ENCODE peak calls at places on chromosome 21, in eight cellular contexts. G, Q, H, N, R, U, Z and X are unnamed samples.

GRCh38 chr21:26952274-26953066 is 14.4 kb downstream of the ADAMTS5 start:
- DNase-seq in G (no peak), Q (no peak), H (no peak), N (no peak), R (no peak), U (no peak), Z (no peak), X (no peak)

GRCh38 chr21:41924355-41924754 is 29.5 kb downstream of the C2CD2 start:
- DNase-seq in G (no peak), Q (peak; percentile 70), H (no peak), N (no peak), R (no peak), U (no peak), Z (no peak), X (no peak)

GRCh38 chr21:39125752-39126485 is 57.3 kb downstream of the PSMG1 start:
- DNase-seq in G (peak; percentile 88), Q (peak; percentile 82), H (peak; percentile 42), N (peak; percentile 56), R (peak; percentile 72), U (peak; percentile 81), Z (no peak), X (peak; percentile 32)

GRCh38 chr21:34884346-34884929 is 164.7 kb downstream of the RUNX1 start:
- DNase-seq in G (no peak), Q (peak; percentile 25), H (no peak), N (no peak), R (no peak), U (no peak), Z (no peak), X (no peak)

GRCh38 chr21:33760641-33761103 is 118.4 kb downstream of the ITSN1 start:
- DNase-seq in G (no peak), Q (peak; percentile 76), H (no peak), N (no peak), R (no peak), U (no peak), Z (no peak), X (no peak)

GRCh38 chr21:40947713-40948112 is 100.8 kb upstream of the DSCAM start:
- DNase-seq in G (no peak), Q (no peak), H (no peak), N (no peak), R (no peak), U (no peak), Z (no peak), X (no peak)

GRCh38 chr21:17159697-17160096 is 353.1 kb upstream of the CXADR start:
- DNase-seq in G (no peak), Q (no peak), H (no peak), N (no peak), R (no peak), U (no peak), Z (no peak), X (no peak)

GRCh38 chr21:26120833-26121232 is 49.7 kb downstream of the APP start:
- DNase-seq in G (no peak), Q (peak; percentile 38), H (no peak), N (no peak), R (no peak), U (no peak), Z (no peak), X (no peak)

GRCh38 chr21:36010801-36011200 is 49.5 kb downstream of the SETD4 start:
- DNase-seq in G (no peak), Q (no peak), H (no peak), N (no peak), R (no peak), U (no peak), Z (no peak), X (no peak)

GRCh38 chr21:34834852-34835501 is 166.2 kb downstream of the CLIC6 start:
- DNase-seq in G (no peak), Q (no peak), H (no peak), N (no peak), R (no peak), U (peak; percentile 47), Z (no peak), X (no peak)

GRCh38 chr21:42097274-42097673 is 26.2 kb downstream of the UMODL1 start:
- DNase-seq in G (no peak), Q (no peak), H (no peak), N (no peak), R (no peak), U (no peak), Z (no peak), X (no peak)

GRCh38 chr21:42763578-42764442 is 110.4 kb downstream of the PDE9A start:
- DNase-seq in G (no peak), Q (no peak), H (no peak), N (no peak), R (no peak), U (no peak), Z (no peak), X (no peak)

GRCh38 chr21:41952568-41953248 is 1.1 kb downstream of the C2CD2 start:
- DNase-seq in G (peak; percentile 34), Q (peak; percentile 29), H (no peak), N (no peak), R (peak; percentile 27), U (peak; percentile 24), Z (no peak), X (no peak)

GRCh38 chr21:31459457-31459856 is 115.4 kb upstream of the TIAM1 start:
- DNase-seq in G (peak; percentile 26), Q (no peak), H (no peak), N (no peak), R (no peak), U (no peak), Z (no peak), X (no peak)

GRCh38 chr21:42532466-42533181 is 19.0 kb downstream of the SLC37A1 start:
- DNase-seq in G (no peak), Q (no peak), H (no peak), N (no peak), R (peak; percentile 63), U (no peak), Z (peak; percentile 59), X (peak; percentile 61)

GRCh38 chr21:34552324-34553198 is 40.6 kb upstream of the KCNE1 start:
- DNase-seq in G (no peak), Q (peak; percentile 51), H (no peak), N (no peak), R (peak; percentile 64), U (no peak), Z (no peak), X (no peak)

GRCh38 chr21:20741445-20741844 is 256.8 kb upstream of the NCAM2 start:
- DNase-seq in G (no peak), Q (no peak), H (no peak), N (no peak), R (no peak), U (no peak), Z (no peak), X (no peak)

GRCh38 chr21:24042687-24043086 is 1564.6 kb downstream of the MRPL39 start:
- DNase-seq in G (no peak), Q (no peak), H (no peak), N (no peak), R (no peak), U (no peak), Z (no peak), X (no peak)

GRCh38 chr21:21007606-21008005 is 9.4 kb downstream of the NCAM2 start:
- DNase-seq in G (no peak), Q (no peak), H (no peak), N (no peak), R (no peak), U (no peak), Z (no peak), X (no peak)

GRCh38 chr21:21715286-21715969 is 717.2 kb downstream of the NCAM2 start:
- DNase-seq in G (no peak), Q (peak; percentile 87), H (no peak), N (no peak), R (no peak), U (no peak), Z (no peak), X (no peak)

GRCh38 chr21:27681841-27682240 is 715.0 kb upstream of the ADAMTS5 start:
- DNase-seq in G (no peak), Q (peak; percentile 18), H (no peak), N (no peak), R (no peak), U (no peak), Z (no peak), X (no peak)

GRCh38 chr21:17925900-17926299 is 106.7 kb upstream of the C21orf91 start:
- DNase-seq in G (no peak), Q (peak; percentile 47), H (no peak), N (peak; percentile 28), R (no peak), U (peak; percentile 35), Z (no peak), X (no peak)

GRCh38 chr21:45367402-45368351 is 37.3 kb upstream of the COL18A1 start:
- DNase-seq in G (no peak), Q (no peak), H (no peak), N (no peak), R (no peak), U (no peak), Z (no peak), X (no peak)

GRCh38 chr21:23930565-23930964 is 1676.7 kb downstream of the MRPL39 start:
- DNase-seq in G (no peak), Q (no peak), H (no peak), N (no peak), R (no peak), U (no peak), Z (no peak), X (no peak)

GRCh38 chr21:42161957-42162681 is 56.8 kb upstream of the ABCG1 start:
- DNase-seq in G (no peak), Q (peak; percentile 32), H (no peak), N (no peak), R (peak; percentile 42), U (no peak), Z (no peak), X (no peak)

GRCh38 chr21:21247441-21247840 is 249.2 kb downstream of the NCAM2 start:
- DNase-seq in G (no peak), Q (peak; percentile 1), H (no peak), N (no peak), R (no peak), U (no peak), Z (no peak), X (no peak)

GRCh38 chr21:36852293-36852692 is 114.2 kb downstream of the HLCS start:
- DNase-seq in G (no peak), Q (no peak), H (no peak), N (no peak), R (no peak), U (no peak), Z (no peak), X (no peak)

GRCh38 chr21:37871121-37871862 is 45.0 kb downstream of the KCNJ6 start:
- DNase-seq in G (no peak), Q (peak; percentile 86), H (no peak), N (no peak), R (no peak), U (no peak), Z (no peak), X (no peak)

GRCh38 chr21:42545745-42546144 is 32.1 kb downstream of the SLC37A1 start:
- DNase-seq in G (no peak), Q (no peak), H (no peak), N (no peak), R (no peak), U (no peak), Z (no peak), X (no peak)

GRCh38 chr21:29217818-29218252 is 80.9 kb upstream of the BACH1 start:
- DNase-seq in G (no peak), Q (peak; percentile 99), H (no peak), N (no peak), R (no peak), U (no peak), Z (no peak), X (no peak)

GRCh38 chr21:35203093-35204021 is 154.3 kb upstream of the RUNX1 start:
- DNase-seq in G (no peak), Q (peak; percentile 92), H (no peak), N (no peak), R (no peak), U (no peak), Z (no peak), X (no peak)

GRCh38 chr21:41640756-41641509 is 125.9 kb downstream of the RIPK4 start:
- DNase-seq in G (no peak), Q (peak; percentile 85), H (no peak), N (no peak), R (no peak), U (no peak), Z (no peak), X (no peak)